ENCODE peak calls at places on chromosomes 3 and 15, in ten cellular contexts. A is fibroblast of the aortic adventitia, Q is RWPE1, D is GM12865, N is astrocyte, P is brain microvascular endothelial cell, U is Caco-2, H is A549, Y is HCT116, R is AG09319. I is an unnamed sample.

GRCh38 chr3:118808743-118809142 is 225.9 kb downstream of the IGSF11 start:
- DNase-seq in R (no peak), A (no peak), Y (no peak), H (no peak), P (no peak), D (peak; percentile 45), Q (no peak), U (peak; percentile 50), N (no peak), I (no peak)

GRCh38 chr3:126326629-126327028 is 30.6 kb downstream of the KLF15 start:
- DNase-seq in P (no peak), A (no peak), H (no peak), R (no peak), Q (no peak), D (no peak), Y (no peak), N (no peak), U (no peak), I (no peak)

GRCh38 chr3:195241592-195242355 is 29.2 kb downstream of the XXYLT1 start:
- DNase-seq in A (no peak), Q (no peak), N (no peak), P (no peak), D (no peak), Y (no peak), H (no peak), U (no peak), R (no peak), I (no peak)

GRCh38 chr15:52318729-52319500 is 23.3 kb upstream of the MYO5C start:
- DNase-seq in P (no peak), U (no peak), N (no peak), D (no peak), Q (no peak), A (no peak), H (no peak), Y (no peak), R (no peak), I (no peak)

GRCh38 chr3:126522363-126522788 is 1.6 kb upstream of the CHST13 start:
- DNase-seq in U (peak; percentile 72), N (peak; percentile 19), P (peak; percentile 30), R (peak; percentile 4), Y (peak; percentile 28), A (peak; percentile 63), D (peak; percentile 16), H (peak; percentile 64), Q (peak; percentile 68), I (peak; percentile 47)

GRCh38 chr3:79040701-79041100 is 727.1 kb downstream of the ROBO1 start:
- DNase-seq in A (peak; percentile 70), H (no peak), D (no peak), R (no peak), Y (no peak), U (no peak), Q (peak; percentile 26), N (peak; percentile 90), P (peak; percentile 93), I (no peak)

GRCh38 chr15:74857082-74857655 is 14.2 kb upstream of the ULK3 start:
- DNase-seq in A (no peak), H (no peak), Y (no peak), D (peak; percentile 91), P (no peak), Q (no peak), U (no peak), N (no peak), R (no peak), I (no peak)

GRCh38 chr3:14846481-14846880 is 27.7 kb downstream of the FGD5 start:
- DNase-seq in Y (no peak), N (no peak), U (no peak), P (no peak), Q (no peak), A (no peak), R (no peak), D (no peak), H (no peak), I (no peak)

GRCh38 chr15:50753463-50753862 is 12.0 kb downstream of the SPPL2A start:
- DNase-seq in A (peak; percentile 89), D (no peak), R (no peak), N (peak; percentile 34), Q (no peak), U (no peak), Y (no peak), H (no peak), P (no peak), I (no peak)

GRCh38 chr3:190325923-190326322 is 3.7 kb upstream of the CLDN1 start:
- DNase-seq in R (no peak), N (peak; percentile 64), A (peak; percentile 38), Y (no peak), Q (peak; percentile 68), U (no peak), D (peak; percentile 34), H (no peak), P (no peak), I (no peak)

GRCh38 chr15:68055224-68055705 is 1.1 kb downstream of the PIAS1 start:
- DNase-seq in R (no peak), Y (no peak), A (peak; percentile 43), N (peak; percentile 32), D (peak; percentile 95), U (no peak), P (peak; percentile 51), Q (peak; percentile 22), H (no peak), I (peak; percentile 93)

GRCh38 chr15:63374686-63375520 is 6.7 kb downstream of the CA12 start:
- DNase-seq in D (no peak), U (no peak), N (peak; percentile 82), R (no peak), A (peak; percentile 80), Y (no peak), Q (peak; percentile 42), P (peak; percentile 51), H (no peak), I (peak; percentile 65)

DNA sequence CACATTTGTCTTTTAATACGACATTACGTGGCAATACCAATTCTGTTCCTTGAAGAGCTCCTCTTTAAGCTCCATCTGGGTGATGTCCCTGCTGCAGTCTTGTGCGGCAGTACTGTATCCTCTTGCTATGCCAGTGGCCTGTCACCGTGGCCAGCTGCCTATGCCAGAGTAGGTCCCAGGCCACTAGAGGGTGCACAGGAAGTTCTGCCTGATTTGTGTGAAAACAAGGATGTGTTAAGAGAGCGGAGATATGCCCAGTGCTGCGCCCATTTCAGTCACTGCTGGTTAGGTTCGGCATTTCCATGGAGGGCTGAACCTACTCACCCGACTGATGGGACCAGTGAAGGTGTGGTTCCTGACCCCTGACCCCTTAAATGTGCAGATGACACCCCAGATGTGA is 25.2 kb downstream of the NIPA1 start:
- DNase-seq in R (no peak), A (no peak), H (peak; percentile 44), D (no peak), P (no peak), N (no peak), Y (no peak), Q (no peak), U (peak; percentile 66), I (peak; percentile 19)
- TF ChIP-seq CTCF in R (peak; percentile 24), A (no peak), H (peak; percentile 31), D (peak; percentile 20), P (no peak), N (peak; percentile 16), Y (peak; percentile 57), Q (no peak), U (peak; percentile 31), I (no peak)

GRCh38 chr3:102094523-102094922 is 245.2 kb downstream of the NFKBIZ start:
- DNase-seq in U (no peak), R (no peak), D (no peak), P (no peak), N (no peak), Y (no peak), Q (no peak), A (no peak), H (no peak), I (no peak)

GRCh38 chr3:102099913-102100312 is 250.6 kb downstream of the NFKBIZ start:
- DNase-seq in N (no peak), P (no peak), Y (no peak), Q (no peak), U (no peak), H (no peak), D (no peak), A (no peak), R (no peak), I (no peak)

GRCh38 chr3:102095383-102095782 is 246.1 kb downstream of the NFKBIZ start:
- DNase-seq in Y (no peak), A (no peak), H (no peak), R (no peak), N (no peak), Q (no peak), U (no peak), D (no peak), P (no peak), I (no peak)

GRCh38 chr3:102096066-102096465 is 246.8 kb downstream of the NFKBIZ start:
- DNase-seq in P (no peak), U (no peak), N (no peak), Q (no peak), R (no peak), H (no peak), Y (no peak), A (no peak), D (no peak), I (no peak)

GRCh38 chr3:102098130-102098885 is 249.0 kb downstream of the NFKBIZ start:
- DNase-seq in P (no peak), Y (no peak), A (no peak), R (no peak), H (no peak), D (no peak), U (no peak), N (no peak), Q (no peak), I (no peak)
- TF ChIP-seq CTCF in P (no peak), Y (no peak), A (no peak), R (no peak), H (no peak), D (no peak), U (no peak), N (no peak), Q (no peak), I (no peak)

DNA sequence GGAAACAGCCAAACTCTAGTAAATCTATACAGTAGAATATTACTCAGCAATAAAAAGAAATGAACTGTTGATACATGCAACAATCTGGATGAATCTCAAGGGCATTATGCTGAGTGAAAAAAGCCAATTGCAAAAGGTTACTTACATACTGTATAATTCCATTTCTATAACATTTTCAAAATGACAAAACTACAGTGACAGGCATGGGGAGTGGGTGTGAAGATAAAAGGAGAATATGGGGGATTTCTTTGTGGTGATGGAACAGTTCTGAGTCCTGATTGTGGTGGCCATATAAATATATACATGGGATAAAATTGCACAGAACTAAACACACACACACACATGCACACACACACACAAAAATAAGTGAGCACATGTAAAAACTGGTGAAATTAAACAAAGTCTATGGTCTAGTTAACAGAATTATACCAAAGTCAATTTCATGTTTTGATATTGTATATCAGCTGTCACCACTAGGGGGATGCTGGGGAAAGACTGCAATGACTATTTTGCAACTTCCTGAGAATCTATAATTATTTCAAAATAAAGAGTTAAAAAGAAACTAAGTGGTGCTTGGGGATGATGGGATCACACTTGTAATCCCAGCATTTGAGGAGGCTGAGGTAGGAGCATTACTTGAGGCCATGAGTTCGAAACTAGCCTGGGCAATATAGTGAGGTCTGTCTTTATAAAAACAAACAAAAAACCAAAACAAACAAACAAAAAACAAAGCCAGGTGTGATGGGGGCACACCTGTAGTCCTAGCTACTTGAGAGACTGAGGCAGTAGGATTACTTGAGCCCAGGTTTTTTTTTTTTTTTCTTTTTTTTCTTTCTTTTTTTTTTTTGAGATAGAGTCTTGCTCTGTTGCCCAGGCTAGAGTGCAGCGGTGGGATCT is 66.0 kb downstream of the SPTSSB start:
- DNase-seq in D (peak; percentile 28), U (peak; percentile 26), H (peak; percentile 31), N (no peak), P (peak; percentile 21), Y (no peak), Q (peak; percentile 34), R (no peak), A (peak; percentile 44), I (peak; percentile 20)
- TF ChIP-seq CTCF in D (peak; percentile 68), U (peak; percentile 54), H (peak; percentile 42), N (peak; percentile 79), P (peak; percentile 77), Y (peak; percentile 80), Q (peak; percentile 67), R (peak; percentile 77), A (peak; percentile 85), I (peak; percentile 86)

GRCh38 chr3:10224794-10225660 is 23.2 kb upstream of the TATDN2 start:
- DNase-seq in U (peak; percentile 63), A (peak; percentile 76), Y (peak; percentile 71), N (peak; percentile 35), Q (peak; percentile 42), H (peak; percentile 78), P (peak; percentile 59), R (no peak), D (peak; percentile 91), I (peak; percentile 87)
- TF ChIP-seq CTCF in U (peak; percentile 72), A (peak; percentile 82), Y (peak; percentile 89), N (peak; percentile 75), Q (peak; percentile 87), H (peak; percentile 94), P (peak; percentile 83), R (peak; percentile 87), D (peak; percentile 77), I (peak; percentile 91)

I was measured in activated CD8-positive, alpha-beta T cell treated with anti-CD3 and anti-CD28 coated beads for 36 hours.